ENCODE peak calls at places on chromosomes 6 and 20, in four cellular contexts. B is progenitor cell of endocrine pancreas; J is activated T-helper 1 cell treated with anti-CD3 and anti-CD28 coated beads, Interleukin-12 subunit alpha, Interleukin-12 subunit beta, Interleukin-2, Interleukin-4 antibody, amounts not matched to agents 30 ng/mL and 10 ng/mL and 1 ng/mL, durations not matched to agents 14 hours and 24 hours and 36 hours; X is ecto neural progenitor cell. I is an unnamed sample.

GRCh38 chr6:54403096-54403495 is 94.9 kb downstream of the TINAG start:
- DNase-seq in B (no peak), J (no peak), X (no peak), I (no peak)

GRCh38 chr6:167671977-167672687 is 154.6 kb upstream of the AFDN start:
- DNase-seq in B (no peak), J (no peak), X (peak), I (no peak)

GRCh38 chr6:63640062-63640461 is 4.5 kb downstream of the PHF3 start:
- DNase-seq in B (no peak), J (no peak), X (no peak), I (no peak)

GRCh38 chr6:149830731-149831379 is 33.3 kb downstream of the LRP11 start:
- DNase-seq in B (no peak), J (no peak), X (no peak), I (no peak)

GRCh38 chr6:45728674-45729073 is 287.0 kb downstream of the CLIC5 start:
- DNase-seq in B (no peak), J (no peak), X (no peak), I (no peak)

GRCh38 chr6:40343318-40343886 is 243.8 kb downstream of the LRFN2 start:
- DNase-seq in B (no peak), J (no peak), X (no peak), I (no peak)

GRCh38 chr6:116059713-116060571 is 749 bp downstream of the FRK start:
- DNase-seq in B (no peak), J (no peak), X (no peak), I (no peak)

GRCh38 chr6:85390775-85391174 is 59.1 kb upstream of the NT5E start:
- DNase-seq in B (no peak), J (no peak), X (no peak), I (no peak)

GRCh38 chr20:51333446-51333845 is 209.1 kb downstream of the NFATC2 start:
- DNase-seq in B (no peak), J (no peak), X (no peak), I (no peak)

GRCh38 chr6:13355043-13355945 is 27.0 kb upstream of the TBC1D7 start:
- DNase-seq in B (no peak), J (peak), X (no peak), I (no peak)

GRCh38 chr6:156779206-156780116 is 2.3 kb downstream of the ARID1B start:
- DNase-seq in B (peak), J (peak), X (peak), I (peak)

I was measured in neuronal stem cell.